ENCODE peak calls at places on chromosomes 1 and 21, in four cellular contexts. P is lower lobe of right lung, H is psoas muscle, A is PC-3. O is an unnamed sample.

GRCh38 chr1:88973520-88974137 is 18.8 kb downstream of the KYAT3 start:
- DNase-seq in P (no peak), A (peak; percentile 71), H (no peak), O (no peak)

GRCh38 chr1:54017979-54018378 is at the start of gene LDLRAD1:
- DNase-seq in P (no peak), A (no peak), H (no peak), O (no peak)

GRCh38 chr1:78340006-78340405 is 150.8 kb upstream of the PTGFR start:
- DNase-seq in P (no peak), H (no peak), A (peak; percentile 90), O (no peak)

GRCh38 chr1:117964290-117965038 is 34.9 kb downstream of the WDR3 start:
- DNase-seq in P (no peak), H (no peak), A (no peak), O (no peak)

GRCh38 chr1:51147394-51147793 is 45.4 kb downstream of the C1orf185 start:
- DNase-seq in H (no peak), A (no peak), P (no peak), O (no peak)

GRCh38 chr1:201198598-201198997 is 8.0 kb downstream of the IGFN1 start:
- DNase-seq in H (no peak), A (no peak), P (no peak), O (no peak)

GRCh38 chr1:113095790-113096455 is 22.9 kb downstream of the LRIG2 start:
- DNase-seq in A (no peak), H (no peak), P (no peak), O (no peak)

GRCh38 chr1:180311011-180311730 is 81.1 kb downstream of the LHX4 start:
- DNase-seq in H (no peak), A (peak; percentile 72), P (no peak), O (no peak)

GRCh38 chr1:99957818-99958217 is 12.0 kb upstream of the SLC35A3 start:
- DNase-seq in P (no peak), H (no peak), A (no peak), O (no peak)

GRCh38 chr1:205309741-205310140 is 11.8 kb downstream of the NUAK2 start:
- DNase-seq in H (no peak), P (no peak), A (no peak), O (no peak)

DNA sequence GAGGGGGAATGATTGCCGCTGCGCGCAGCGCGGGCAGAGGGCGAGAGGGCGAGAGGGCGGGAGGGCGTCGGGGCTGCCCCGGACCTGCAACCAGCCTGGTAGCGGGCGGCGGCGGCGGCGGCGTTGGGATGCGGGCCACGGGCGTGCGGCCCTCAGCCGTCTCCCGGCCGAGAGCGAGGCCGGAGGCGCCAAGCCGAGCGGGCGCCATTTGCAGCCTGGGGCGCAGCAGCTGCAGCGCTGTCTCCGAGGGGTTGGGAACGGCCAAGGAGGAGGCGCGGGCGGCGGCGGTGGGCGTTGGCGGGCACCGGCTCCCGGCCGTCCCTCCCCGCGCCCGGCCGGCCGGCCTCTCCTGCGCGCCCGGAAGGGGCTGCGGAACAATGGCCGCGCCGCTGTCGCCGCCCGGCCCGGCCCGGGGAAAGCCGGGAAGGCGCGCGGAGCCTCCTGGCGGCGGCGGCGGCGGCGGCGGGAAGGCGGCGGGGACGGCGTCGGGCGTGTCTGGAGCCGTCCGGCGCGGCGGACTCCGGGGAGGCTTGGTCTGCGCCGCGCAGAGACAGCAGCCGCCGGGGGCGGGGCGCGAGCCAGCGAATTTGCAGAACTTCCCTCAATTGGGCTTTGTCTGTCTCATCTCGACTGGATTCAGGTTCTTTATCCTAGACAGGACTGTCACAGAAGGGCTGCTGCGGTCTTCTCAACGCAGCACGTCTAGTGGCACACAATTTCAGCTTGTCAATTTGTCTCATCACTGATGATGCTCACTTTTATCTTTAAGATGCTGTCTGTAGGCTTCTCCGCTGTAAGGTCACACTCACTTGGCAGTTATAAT is 35.7 kb downstream of the ZBTB8B start:
- DNase-seq in P (peak; percentile 85), A (peak; percentile 68), H (peak; percentile 79), O (no peak)
- TF ChIP-seq CTCF in P (no peak), A (no peak), H (peak; percentile 30), O (peak; percentile 50)

DNA sequence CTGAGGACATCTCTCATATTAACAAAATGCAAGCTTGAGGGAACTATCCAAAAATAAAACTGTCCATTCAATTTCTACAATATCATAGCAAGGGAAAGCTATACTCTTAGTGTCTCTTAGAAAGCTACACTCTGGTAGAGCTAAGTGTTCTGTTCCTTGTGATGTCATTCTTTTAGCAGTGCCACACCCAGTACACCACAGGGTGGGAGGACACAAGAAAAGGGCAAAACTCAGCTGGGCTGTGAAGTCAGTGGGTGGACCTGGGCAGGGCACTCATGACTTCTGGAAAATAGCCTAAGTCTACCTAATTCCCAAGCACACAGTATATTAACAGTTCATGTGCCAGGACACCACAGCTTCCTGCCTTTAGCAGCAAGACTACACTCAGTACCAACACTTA is 42.2 kb upstream of the TNFSF4 start:
- DNase-seq in A (peak; percentile 51), P (no peak), H (no peak), O (no peak)
- H3K9me3 ChIP-seq in A (no peaks in the 10 kb centered on the region), P (no peaks in the 10 kb centered on the region), H (no peaks in the 10 kb centered on the region), O (no peaks in the 10 kb centered on the region)

GRCh38 chr1:200134116-200134515 is 106.6 kb downstream of the NR5A2 start:
- DNase-seq in A (peak; percentile 88), P (no peak), H (no peak), O (no peak)

GRCh38 chr1:200133123-200133522 is 105.6 kb downstream of the NR5A2 start:
- DNase-seq in A (no peak), P (no peak), H (no peak), O (no peak)

GRCh38 chr1:200130552-200130951 is 103.0 kb downstream of the NR5A2 start:
- DNase-seq in H (no peak), P (no peak), A (peak; percentile 91), O (no peak)

GRCh38 chr1:200129480-200129879 is 102.0 kb downstream of the NR5A2 start:
- DNase-seq in A (no peak), P (no peak), H (no peak), O (no peak)

GRCh38 chr1:200131551-200132125 is 104.1 kb downstream of the NR5A2 start:
- DNase-seq in P (no peak), A (peak; percentile 43), H (no peak), O (no peak)
- TF ChIP-seq CTCF in P (no peak), A (peak; percentile 38), H (no peak), O (no peak)

GRCh38 chr1:118982816-118983557 is 5.2 kb downstream of the TBX15 start:
- DNase-seq in H (no peak), P (no peak), A (no peak), O (no peak)
- H3K9me3 ChIP-seq in H (no peaks in the 10 kb centered on the region), P (no peaks in the 10 kb centered on the region), A (no peaks in the 10 kb centered on the region), O (no peaks in the 10 kb centered on the region)

GRCh38 chr1:1788136-1788535 is 9.9 kb upstream of the NADK start:
- DNase-seq in A (no peak), P (peak; percentile 17), H (no peak), O (no peak)

GRCh38 chr1:1784933-1785332 is 6.7 kb upstream of the NADK start:
- DNase-seq in H (no peak), P (peak; percentile 34), A (no peak), O (no peak)

GRCh38 chr1:1787206-1787605 is 8.9 kb upstream of the NADK start:
- DNase-seq in H (no peak), P (peak; percentile 40), A (no peak), O (no peak)

GRCh38 chr1:1785666-1786065 is 7.4 kb upstream of the NADK start:
- DNase-seq in P (peak; percentile 17), A (no peak), H (no peak), O (no peak)

DNA sequence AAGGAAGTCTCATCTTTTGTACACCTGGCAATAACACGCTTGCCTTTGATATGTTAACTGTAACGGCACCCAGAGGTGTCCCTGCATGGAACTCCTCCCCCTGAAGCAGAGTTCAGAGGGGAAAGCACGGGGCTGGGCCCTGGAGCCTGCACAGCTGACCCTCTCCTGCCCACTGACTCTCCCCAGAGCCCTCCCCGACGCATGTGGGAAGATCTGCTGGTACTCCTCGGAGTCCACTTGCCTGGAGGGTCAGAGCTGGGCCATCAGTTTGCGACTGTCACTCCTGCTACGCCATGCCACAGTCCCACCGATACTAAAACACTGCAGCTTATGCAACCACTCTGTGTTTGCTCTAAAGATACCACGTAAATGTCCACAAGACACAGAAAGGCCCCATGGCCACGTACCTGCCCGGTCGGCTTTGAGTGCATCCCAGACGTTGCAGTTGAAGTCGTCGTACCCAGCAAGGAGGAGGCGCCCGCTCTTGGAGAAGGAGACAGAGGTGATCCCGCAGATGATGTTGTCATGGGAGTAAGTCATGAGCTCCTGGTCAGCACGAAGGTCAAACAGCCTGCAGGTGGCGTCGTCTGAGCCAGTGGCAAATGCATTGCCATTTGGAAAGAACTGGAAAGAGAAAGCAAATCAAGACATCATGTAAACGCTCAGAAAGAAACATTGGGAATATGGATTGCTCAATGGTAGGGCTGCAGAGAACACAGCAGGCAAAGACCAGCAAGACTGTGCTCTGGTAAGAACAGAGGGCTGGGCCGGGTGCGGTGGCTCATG is 10.6 kb upstream of the NADK start:
- DNase-seq in P (peak; percentile 50), H (no peak), A (peak; percentile 53), O (peak; percentile 57)
- TF ChIP-seq CTCF in P (peak; percentile 14), H (peak; percentile 15), A (peak; percentile 84), O (peak; percentile 27)

GRCh38 chr1:227662933-227663332 is 72.2 kb downstream of the JMJD4 start:
- DNase-seq in H (no peak), A (no peak), P (no peak), O (no peak)

GRCh38 chr1:227661495-227661894 is 73.6 kb downstream of the JMJD4 start:
- DNase-seq in P (no peak), H (no peak), A (no peak), O (no peak)

GRCh38 chr1:227666286-227666685 is 68.8 kb downstream of the JMJD4 start:
- DNase-seq in H (no peak), P (no peak), A (no peak), O (no peak)
- H3K9me3 ChIP-seq in H (peaks cover 92% of the 10 kb centered on the region), P (peaks cover 100% of the 10 kb centered on the region), A (peaks cover 89% of the 10 kb centered on the region), O (no peaks in the 10 kb centered on the region)

GRCh38 chr1:223358826-223359225 is 5.2 kb downstream of the SUSD4 start:
- DNase-seq in P (no peak), H (no peak), A (peak; percentile 52), O (no peak)
- TF ChIP-seq CTCF in P (no peak), H (no peak), A (no peak), O (no peak)

GRCh38 chr21:7952648-7953047 is 2568.7 kb upstream of the TPTE start:
- DNase-seq in P (no peak), A (no peak), H (no peak), O (no peak)
- H3K9me3 ChIP-seq in P (peaks cover 84% of the 10 kb centered on the region), A (peaks cover 91% of the 10 kb centered on the region), H (peaks cover 76% of the 10 kb centered on the region), O (peaks cover 50% of the 10 kb centered on the region)